ENCODE peak calls at places on chromosomes 5 and 9, in four cellular contexts. One of them, this sample, is unnamed.

GRCh38 chr5:10123254-10123989 is 126.3 kb downstream of the ATPSCKMT start:
- DNase-seq in H1: peak; percentile 22
- DNase-seq in K562: no peak
- DNase-seq in A549: no peak
- DNase-seq in this sample: no peak

GRCh38 chr9:75039006-75039405 is 10.9 kb upstream of the CARNMT1 start:
- DNase-seq in H1: no peak
- DNase-seq in K562: no peak
- DNase-seq in A549: no peak
- DNase-seq in this sample: no peak

GRCh38 chr5:106959447-106959846 is 711.3 kb downstream of the EFNA5 start:
- DNase-seq in H1: no peak
- DNase-seq in K562: no peak
- DNase-seq in A549: no peak
- DNase-seq in this sample: no peak

GRCh38 chr5:61311056-61311455 is 21.0 kb upstream of the ZSWIM6 start:
- DNase-seq in H1: no peak
- DNase-seq in K562: no peak
- DNase-seq in A549: no peak
- DNase-seq in this sample: no peak

GRCh38 chr5:113612060-113612496 is 98.6 kb downstream of the YTHDC2 start:
- DNase-seq in H1: no peak
- DNase-seq in K562: peak; percentile 35
- DNase-seq in A549: peak; percentile 41
- DNase-seq in this sample: peak; percentile 7

GRCh38 chr5:118042076-118042475 is 946.3 kb downstream of the DTWD2 start:
- DNase-seq in H1: no peak
- DNase-seq in K562: no peak
- DNase-seq in A549: no peak
- DNase-seq in this sample: no peak

GRCh38 chr9:15763371-15763770 is 210.5 kb downstream of the CCDC171 start:
- DNase-seq in H1: no peak
- DNase-seq in K562: no peak
- DNase-seq in A549: no peak
- DNase-seq in this sample: no peak

GRCh38 chr5:151139015-151139414 is 18.6 kb downstream of the ANXA6 start:
- DNase-seq in H1: no peak
- DNase-seq in K562: no peak
- DNase-seq in A549: no peak
- DNase-seq in this sample: no peak

DNA sequence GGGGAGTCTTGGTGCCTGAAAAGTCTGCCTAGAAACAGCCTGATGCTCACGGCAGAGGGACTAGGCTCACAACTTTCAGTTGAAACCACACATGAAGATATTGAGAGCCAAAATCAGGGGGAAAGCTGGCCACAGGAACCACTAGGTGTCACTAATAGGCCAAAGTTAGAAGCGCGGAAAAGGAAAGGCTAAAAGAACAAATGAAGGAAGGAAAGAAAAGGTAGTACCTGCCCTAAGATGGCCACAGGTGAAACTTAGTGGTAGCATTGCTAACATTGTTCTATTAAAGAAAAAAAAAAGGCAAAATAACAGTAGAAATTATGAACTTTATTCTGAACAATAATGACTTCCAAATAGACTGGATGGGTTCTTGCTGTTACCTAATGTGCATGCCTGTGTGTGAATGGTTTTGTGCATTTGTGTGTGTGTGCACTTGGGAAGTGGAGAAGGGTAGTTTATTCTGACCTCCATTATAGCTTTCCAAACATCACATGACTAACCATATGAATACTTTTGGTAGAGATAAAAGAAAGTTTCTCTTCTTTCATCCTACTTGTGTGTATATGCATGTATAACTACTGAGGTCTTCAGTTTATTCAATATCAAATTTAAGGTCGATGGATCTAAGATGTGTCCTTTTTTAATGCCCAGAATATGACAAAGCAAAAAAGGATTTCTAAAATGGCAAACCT is 2.1 kb upstream of the RFESD start:
- DNase-seq in H1: peak; percentile 48
- DNase-seq in K562: peak; percentile 42
- DNase-seq in A549: peak; percentile 49
- DNase-seq in this sample: peak; percentile 45
- TF ChIP-seq EP300 in H1: no peak
- TF ChIP-seq EP300 in K562: no peak
- TF ChIP-seq EP300 in A549: no peak
- TF ChIP-seq EP300 in this sample: no peak

DNA sequence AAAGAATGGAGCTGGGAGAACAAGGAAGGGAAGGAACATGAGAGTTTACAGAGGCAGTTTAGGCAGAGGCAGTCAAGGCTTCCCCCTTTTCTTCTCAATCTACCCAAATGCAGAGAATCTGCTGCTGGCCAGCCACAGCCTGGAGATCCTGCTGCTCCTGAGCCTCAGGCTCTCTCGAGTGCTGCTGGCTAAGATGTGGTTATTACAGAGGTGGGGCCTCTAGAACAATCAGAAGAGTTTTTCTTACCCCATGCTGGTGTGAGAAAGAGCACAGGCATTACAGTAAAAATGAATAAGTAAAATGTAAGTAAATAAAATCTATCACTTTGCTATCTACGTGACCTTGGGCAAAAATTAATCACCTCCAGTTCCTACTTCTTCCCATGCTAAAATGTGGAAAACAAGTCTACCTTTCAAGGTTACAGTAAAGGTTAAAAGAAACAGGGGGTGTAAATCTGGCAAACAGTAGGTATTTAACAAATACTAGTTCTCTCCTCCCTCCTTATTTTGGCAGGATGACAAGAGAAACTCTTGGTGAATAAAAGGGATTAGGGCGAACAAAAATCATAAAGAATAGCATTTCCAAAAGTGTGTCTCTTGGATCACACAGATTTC is 31.1 kb downstream of the FBXW11 start:
- DNase-seq in H1: no peak
- DNase-seq in K562: no peak
- DNase-seq in A549: no peak
- DNase-seq in this sample: no peak
- TF ChIP-seq RFX5 in H1: no peak
- TF ChIP-seq RFX5 in K562: no peak
- TF ChIP-seq RFX5 in A549: no peak
- TF ChIP-seq RFX5 in this sample: no peak

GRCh38 chr5:176646049-176646706 is 1.1 kb upstream of the TSPAN17 start:
- DNase-seq in H1: no peak
- DNase-seq in K562: no peak
- DNase-seq in A549: no peak
- DNase-seq in this sample: no peak

GRCh38 chr5:176647870-176648466 is 684 bp downstream of the TSPAN17 start:
- DNase-seq in H1: peak; percentile 65
- DNase-seq in K562: peak; percentile 67
- DNase-seq in A549: no peak
- DNase-seq in this sample: no peak

GRCh38 chr5:176646707-176647029 is 616 bp upstream of the TSPAN17 start:
- DNase-seq in H1: no peak
- DNase-seq in K562: no peak
- DNase-seq in A549: no peak
- DNase-seq in this sample: no peak

GRCh38 chr5:176648467-176649194 is 1.3 kb downstream of the TSPAN17 start:
- DNase-seq in H1: no peak
- DNase-seq in K562: peak; percentile 49
- DNase-seq in A549: no peak
- DNase-seq in this sample: no peak

GRCh38 chr5:176647030-176647869 is at the start of gene TSPAN17:
- DNase-seq in H1: peak; percentile 100
- DNase-seq in K562: peak; percentile 99
- DNase-seq in A549: peak; percentile 92
- DNase-seq in this sample: peak; percentile 96
- TF ChIP-seq EP300 in H1: peak; percentile 1
- TF ChIP-seq EP300 in K562: no peak
- TF ChIP-seq EP300 in A549: no peak
- TF ChIP-seq EP300 in this sample: no peak

DNA sequence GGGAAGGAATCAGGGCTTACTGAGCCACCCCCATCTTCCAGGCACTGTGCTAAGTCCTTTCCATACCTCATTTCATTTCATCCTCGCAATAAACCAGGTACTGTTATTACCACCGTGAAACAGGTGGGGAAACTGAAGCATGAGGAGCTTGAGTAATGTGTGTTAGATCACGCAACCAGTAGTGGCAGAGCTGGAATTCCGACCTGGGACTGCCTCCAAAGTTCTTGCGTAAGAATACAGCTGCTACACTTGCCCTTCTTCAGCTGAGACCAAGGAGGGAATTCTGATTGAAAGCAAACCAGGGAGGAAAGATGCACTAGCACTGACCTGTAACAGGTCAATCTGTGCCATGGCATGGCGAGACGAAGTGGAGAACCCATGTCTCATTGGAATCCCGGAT is 113.4 kb upstream of the MSX2 start:
- DNase-seq in H1: no peak
- DNase-seq in K562: no peak
- DNase-seq in A549: no peak
- DNase-seq in this sample: no peak
- TF ChIP-seq RFX5 in H1: no peak
- TF ChIP-seq RFX5 in K562: no peak
- TF ChIP-seq RFX5 in A549: no peak
- TF ChIP-seq RFX5 in this sample: no peak

GRCh38 chr9:82810902-82811301 is 252.0 kb downstream of the RASEF start:
- DNase-seq in H1: no peak
- DNase-seq in K562: no peak
- DNase-seq in A549: no peak
- DNase-seq in this sample: no peak
- TF ChIP-seq EP300 in H1: peak; percentile 86
- TF ChIP-seq EP300 in K562: no peak
- TF ChIP-seq EP300 in A549: no peak
- TF ChIP-seq EP300 in this sample: no peak

GRCh38 chr5:133389066-133389590 is 223.2 kb downstream of the FSTL4 start:
- DNase-seq in H1: peak; percentile 23
- DNase-seq in K562: no peak
- DNase-seq in A549: no peak
- DNase-seq in this sample: no peak
- TF ChIP-seq RFX5 in H1: no peak
- TF ChIP-seq RFX5 in K562: no peak
- TF ChIP-seq RFX5 in A549: no peak
- TF ChIP-seq RFX5 in this sample: no peak

GRCh38 chr9:76369583-76369982 is 24.6 kb downstream of the RFK start:
- DNase-seq in H1: no peak
- DNase-seq in K562: no peak
- DNase-seq in A549: no peak
- DNase-seq in this sample: peak; percentile 51

GRCh38 chr9:76370656-76371055 is 23.6 kb downstream of the RFK start:
- DNase-seq in H1: no peak
- DNase-seq in K562: no peak
- DNase-seq in A549: no peak
- DNase-seq in this sample: no peak

GRCh38 chr9:76366275-76366674 is 28.0 kb downstream of the RFK start:
- DNase-seq in H1: no peak
- DNase-seq in K562: no peak
- DNase-seq in A549: no peak
- DNase-seq in this sample: no peak

GRCh38 chr9:76359365-76359764 is 34.9 kb downstream of the RFK start:
- DNase-seq in H1: no peak
- DNase-seq in K562: peak; percentile 74
- DNase-seq in A549: no peak
- DNase-seq in this sample: no peak

GRCh38 chr9:76365028-76365427 is 29.2 kb downstream of the RFK start:
- DNase-seq in H1: no peak
- DNase-seq in K562: no peak
- DNase-seq in A549: no peak
- DNase-seq in this sample: peak; percentile 78
- TF ChIP-seq EP300 in H1: no peak
- TF ChIP-seq EP300 in K562: no peak
- TF ChIP-seq EP300 in A549: no peak
- TF ChIP-seq EP300 in this sample: no peak

DNA sequence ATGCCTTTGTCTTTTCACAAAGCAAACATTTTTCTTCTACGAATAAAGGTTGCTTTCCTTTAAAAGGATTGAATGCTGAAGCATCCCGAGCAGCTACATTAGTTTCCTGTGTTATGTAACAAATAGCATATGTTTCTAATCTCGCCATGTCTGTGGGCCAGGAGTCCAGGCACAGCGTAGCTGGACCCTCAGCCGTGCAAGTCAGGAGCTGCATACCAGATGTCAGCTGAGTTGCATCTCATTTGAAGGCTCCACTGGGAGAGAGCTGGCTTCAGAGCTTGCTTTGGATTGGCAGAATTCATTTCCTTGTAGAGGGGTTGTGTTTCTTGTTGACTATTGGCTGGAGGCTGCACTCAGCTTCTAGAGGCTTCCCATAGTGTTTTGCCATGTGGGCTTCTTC is 16.0 kb upstream of the GOLPH3 start:
- DNase-seq in H1: no peak
- DNase-seq in K562: no peak
- DNase-seq in A549: no peak
- DNase-seq in this sample: no peak
- TF ChIP-seq RFX5 in H1: no peak
- TF ChIP-seq RFX5 in K562: no peak
- TF ChIP-seq RFX5 in A549: no peak
- TF ChIP-seq RFX5 in this sample: no peak